ENCODE peak calls at places on chromosomes 4 and X, in eight cellular contexts. R, I, G, N, U, P, C and F are unnamed samples. For H3K4me1, the result is how much of the 10 kb centered on the place peaks cover.

GRCh38 chr4:151029537-151029936 is 14.5 kb upstream of the LRBA start:
- DNase-seq in R (no peak), I (no peak), G (no peak), N (no peak), U (no peak), P (no peak), C (no peak), F (no peak)

GRCh38 chr4:145014365-145014764 is 83.6 kb downstream of the ANAPC10 start:
- DNase-seq in R (no peak), I (no peak), G (no peak), N (no peak), U (no peak), P (no peak), C (no peak), F (no peak)

GRCh38 chr4:19152264-19152663 is 1099.4 kb upstream of the SLIT2 start:
- DNase-seq in R (peak), I (no peak), G (no peak), N (no peak), U (no peak), P (no peak), C (no peak), F (no peak)

GRCh38 chr4:5895287-5895686 is 2.4 kb upstream of the CRMP1 start:
- DNase-seq in R (no peak), I (no peak), G (no peak), N (no peak), U (peak), P (no peak), C (no peak), F (no peak)

GRCh38 chrX:134603806-134604700 is 54.2 kb downstream of the PLAC1 start:
- DNase-seq in R (no peak), I (no peak), G (no peak), N (peak), U (peak), P (peak), C (no peak), F (no peak)

GRCh38 chr4:72275381-72275780 is 243.6 kb downstream of the NPFFR2 start:
- DNase-seq in R (no peak), I (no peak), G (no peak), N (no peak), U (no peak), P (no peak), C (no peak), F (no peak)

GRCh38 chr4:141636771-141637460 is 533 bp downstream of the IL15 start:
- DNase-seq in R (peak), I (peak), G (peak), N (peak), U (peak), P (peak), C (no peak), F (peak)

GRCh38 chr4:89161841-89162240 is 50.5 kb downstream of the TIGD2 start:
- DNase-seq in R (no peak), I (no peak), G (no peak), N (no peak), U (peak), P (no peak), C (no peak), F (no peak)

GRCh38 chr4:188387134-188387791 is 248.0 kb downstream of the TRIML1 start:
- DNase-seq in R (peak), I (no peak), G (peak), N (no peak), U (peak), P (no peak), C (no peak), F (no peak)

GRCh38 chr4:79107014-79107413 is 167.8 kb upstream of the PAQR3 start:
- DNase-seq in R (no peak), I (no peak), G (no peak), N (no peak), U (no peak), P (no peak), C (no peak), F (no peak)

GRCh38 chr4:36317731-36318130 is 36.3 kb downstream of the DTHD1 start:
- DNase-seq in R (no peak), I (no peak), G (no peak), N (no peak), U (no peak), P (no peak), C (no peak), F (no peak)

GRCh38 chr4:138558886-138559285 is 316.7 kb upstream of the SLC7A11 start:
- DNase-seq in R (no peak), I (no peak), G (no peak), N (no peak), U (no peak), P (no peak), C (no peak), F (no peak)

GRCh38 chrX:129618997-129619396 is 35.8 kb downstream of the APLN start:
- DNase-seq in R (no peak), I (no peak), G (no peak), N (no peak), U (no peak), P (no peak), C (no peak), F (no peak)

GRCh38 chr4:169307581-169307980 is 36.8 kb upstream of the SH3RF1 start:
- DNase-seq in R (no peak), I (no peak), G (no peak), N (no peak), U (no peak), P (no peak), C (no peak), F (no peak)

GRCh38 chrX:53086464-53086863 is 4.3 kb downstream of the TSPYL2 start:
- DNase-seq in R (no peak), I (peak), G (no peak), N (no peak), U (no peak), P (peak), C (no peak), F (peak)

GRCh38 chrX:1686642-1687041 is 71.8 kb downstream of the ASMT start:
- DNase-seq in R (no peak), I (no peak), G (no peak), N (no peak), U (no peak), P (no peak), C (no peak), F (no peak)

GRCh38 chr4:2172161-2172560 is 69.8 kb downstream of the HAUS3 start:
- DNase-seq in R (no peak), I (no peak), G (no peak), N (no peak), U (no peak), P (no peak), C (no peak), F (no peak)

GRCh38 chrX:43964936-43965335 is 8.3 kb downstream of the NDP start:
- DNase-seq in R (no peak), I (no peak), G (no peak), N (no peak), U (no peak), P (no peak), C (no peak), F (no peak)

GRCh38 chr4:41728571-41728908 is 20.0 kb downstream of the PHOX2B start:
- DNase-seq in R (no peak), I (no peak), G (no peak), N (no peak), U (peak), P (no peak), C (no peak), F (no peak)

GRCh38 chr4:41458689-41459088 is 79.3 kb upstream of the LIMCH1 start:
- DNase-seq in R (no peak), I (no peak), G (no peak), N (no peak), U (no peak), P (no peak), C (no peak), F (no peak)

GRCh38 chr4:122728781-122729330 is 3.6 kb upstream of the BBS12 start:
- DNase-seq in R (no peak), I (no peak), G (no peak), N (no peak), U (no peak), P (no peak), C (no peak), F (no peak)

GRCh38 chr4:88937081-88937480 is 119.9 kb downstream of the FAM13A start:
- DNase-seq in R (no peak), I (no peak), G (no peak), N (no peak), U (peak), P (no peak), C (no peak), F (no peak)

GRCh38 chr4:187615972-187616371 is 379.6 kb upstream of the ZFP42 start:
- DNase-seq in R (no peak), I (no peak), G (no peak), N (no peak), U (no peak), P (no peak), C (no peak), F (no peak)

GRCh38 chrX:15781964-15782711 is 8.1 kb upstream of the ZRSR2 start:
- DNase-seq in R (peak), I (no peak), G (no peak), N (no peak), U (no peak), P (no peak), C (no peak), F (no peak)

GRCh38 chr4:164706675-164707074 is 47.3 kb upstream of the SMIM31 start:
- DNase-seq in R (no peak), I (no peak), G (peak), N (no peak), U (no peak), P (no peak), C (no peak), F (no peak)

GRCh38 chr4:26088433-26088928 is 174.5 kb downstream of the SMIM20 start:
- DNase-seq in R (no peak), I (no peak), G (no peak), N (no peak), U (peak), P (no peak), C (no peak), F (no peak)

GRCh38 chr4:118849867-118850812 is 14.2 kb upstream of the SEC24D start:
- DNase-seq in R (peak), I (no peak), G (no peak), N (no peak), U (peak), P (no peak), C (no peak), F (no peak)

GRCh38 chr4:82791179-82791578 is 7.4 kb downstream of the SCD5 start:
- DNase-seq in R (no peak), I (no peak), G (no peak), N (no peak), U (no peak), P (no peak), C (no peak), F (no peak)

GRCh38 chrX:155313766-155314165 is 20.6 kb downstream of the CLIC2 start:
- DNase-seq in R (no peak), I (no peak), G (no peak), N (no peak), U (no peak), P (no peak), C (no peak), F (no peak)

GRCh38 chr4:153528705-153529493 is 62.7 kb downstream of the TMEM131L start:
- DNase-seq in R (peak), I (no peak), G (no peak), N (no peak), U (no peak), P (no peak), C (no peak), F (no peak)

GRCh38 chr4:153529646-153530045 is 63.5 kb downstream of the TMEM131L start:
- DNase-seq in R (no peak), I (no peak), G (no peak), N (no peak), U (peak), P (no peak), C (no peak), F (no peak)

GRCh38 chr4:153530284-153530995 is 64.3 kb downstream of the TMEM131L start:
- DNase-seq in R (no peak), I (no peak), G (no peak), N (no peak), U (no peak), P (no peak), C (no peak), F (no peak)

GRCh38 chr4:153530996-153531375 is 64.8 kb downstream of the TMEM131L start:
- DNase-seq in R (no peak), I (no peak), G (no peak), N (no peak), U (no peak), P (no peak), C (no peak), F (no peak)

GRCh38 chr4:153527690-153528089 is 61.5 kb downstream of the TMEM131L start:
- DNase-seq in R (no peak), I (no peak), G (no peak), N (no peak), U (no peak), P (no peak), C (no peak), F (no peak)
- H3K4me3 ChIP-seq in R (no peak), I (no peak), G (no peak), N (no peak), U (no peak), P (no peak), C (no peak), F (no peak)

DNA sequence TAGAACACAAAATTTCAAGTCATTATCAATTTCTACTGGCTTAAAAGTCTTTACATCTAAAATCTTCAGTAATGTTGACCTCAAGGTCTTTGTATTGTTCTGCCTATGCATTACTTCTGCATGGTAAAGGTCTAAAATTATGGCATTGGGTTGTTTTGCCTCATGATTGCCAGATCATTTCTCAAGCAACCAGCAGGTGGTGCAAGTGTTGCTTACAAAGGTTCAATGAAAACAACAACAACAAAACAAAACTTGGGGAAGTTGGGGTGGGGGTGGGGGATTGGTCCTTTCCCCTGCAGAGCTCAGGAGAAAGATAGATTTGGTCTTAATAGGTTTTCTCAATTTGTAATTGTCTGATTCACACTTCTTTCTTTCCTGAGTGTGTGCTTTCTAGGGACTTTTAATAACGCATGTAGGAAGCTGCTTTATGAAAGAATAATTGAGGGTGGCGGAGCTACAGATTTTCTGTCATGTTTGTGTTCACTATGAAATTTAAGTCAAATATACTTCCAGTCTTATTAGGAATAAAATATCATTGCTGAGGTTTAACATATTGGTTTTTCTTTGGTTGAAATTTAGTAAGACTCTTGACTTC is 145.1 kb downstream of the COL4A5 start:
- DNase-seq in R (peak), I (no peak), G (peak), N (peak), U (no peak), P (no peak), C (no peak), F (no peak)
- TF ChIP-seq CTCF in R (peak), I (no peak), G (no peak), N (peak), U (peak), P (no peak), C (no peak), F (no peak)

GRCh38 chrX:38807873-38808272 is 6.6 kb downstream of the MID1IP1 start:
- DNase-seq in R (no peak), I (no peak), G (no peak), N (no peak), U (no peak), P (no peak), C (no peak), F (no peak)
- H3K4me1 ChIP-seq in R (under half), I (under half), G (under half), N (under half), U (under half), P (under half), C (under half), F (under half)

DNA sequence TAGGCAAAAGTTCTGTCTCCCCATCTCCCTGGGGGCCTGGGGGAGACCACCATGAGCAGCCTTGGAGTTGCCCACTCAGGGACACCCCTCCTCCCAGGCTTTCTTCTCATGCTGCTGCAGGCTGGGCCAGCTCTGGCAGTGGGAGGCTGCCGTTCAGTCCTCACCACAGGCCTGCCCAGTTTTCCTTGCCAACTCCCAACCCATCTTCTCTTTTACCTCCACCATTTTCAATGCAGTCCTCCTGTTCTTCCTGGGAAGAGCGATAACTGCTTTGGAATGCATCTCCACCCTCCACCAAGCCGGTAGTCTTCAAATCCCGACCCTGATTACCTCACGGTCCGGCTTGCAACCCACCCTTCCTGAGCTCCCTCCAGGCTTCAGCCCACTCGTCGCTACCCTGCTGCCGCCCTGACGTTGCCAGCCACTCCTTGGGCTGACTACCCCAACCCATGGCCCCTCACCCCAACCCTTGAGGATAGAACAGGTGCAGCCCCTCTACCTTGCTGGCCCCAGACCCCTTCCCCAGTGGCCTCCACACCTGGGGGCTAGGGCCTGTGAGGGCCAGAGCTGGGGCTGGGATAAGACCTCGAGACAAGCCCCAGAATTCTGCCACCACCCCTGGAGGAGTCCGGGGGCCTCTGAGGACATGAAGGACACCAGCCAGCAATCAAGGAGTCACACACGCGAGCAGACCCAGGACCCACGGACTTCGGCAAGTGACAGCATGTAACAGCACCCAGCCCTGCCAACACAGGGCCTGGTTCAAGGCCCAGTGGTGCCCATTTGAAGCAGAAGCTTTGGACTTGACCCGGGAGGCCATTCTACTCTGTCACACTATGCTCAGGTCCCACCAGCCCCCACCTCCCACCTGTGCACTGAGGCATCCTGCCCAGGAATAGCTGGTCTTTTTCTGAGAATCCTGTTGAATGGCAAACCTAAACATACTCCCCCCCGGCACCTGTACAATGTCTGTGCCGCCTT is 9.2 kb downstream of the WDR1 start:
- DNase-seq in R (no peak), I (no peak), G (no peak), N (no peak), U (peak), P (peak), C (no peak), F (no peak)
- H3K4me3 ChIP-seq in R (no peak), I (no peak), G (no peak), N (no peak), U (no peak), P (no peak), C (no peak), F (no peak)

DNA sequence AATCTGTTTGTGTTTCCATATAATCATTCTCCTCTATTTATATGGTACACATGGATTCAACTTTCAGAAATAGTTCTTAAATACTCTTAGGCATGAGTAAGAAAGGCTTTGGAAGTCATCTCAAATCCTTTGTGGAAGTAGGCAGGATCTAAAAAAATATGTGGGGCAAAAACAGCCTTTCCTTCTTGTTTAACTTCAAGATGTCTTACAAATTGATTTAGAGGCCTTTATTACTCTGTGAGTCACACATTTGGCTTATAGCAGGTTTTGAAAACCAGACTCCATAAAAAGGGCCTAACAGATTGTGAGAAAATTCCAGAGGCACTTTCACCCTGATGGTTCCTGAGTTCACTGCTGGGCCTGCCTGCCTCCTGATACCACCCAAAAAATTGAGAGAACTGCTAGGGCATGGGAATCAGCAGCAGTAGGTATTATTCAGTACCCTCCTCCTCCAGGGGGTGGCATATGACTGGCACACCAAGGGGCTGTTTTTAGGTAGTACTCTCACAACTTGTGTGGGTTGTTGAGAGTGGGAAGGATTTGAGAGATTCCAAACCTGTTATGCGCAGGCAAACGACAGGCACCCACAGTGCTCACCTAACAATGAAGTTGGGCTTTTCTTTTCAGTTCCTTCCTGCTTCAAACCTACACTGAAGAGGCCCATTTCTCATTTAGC is 162.7 kb upstream of the MBNL3 start:
- DNase-seq in R (no peak), I (no peak), G (no peak), N (no peak), U (peak), P (no peak), C (no peak), F (no peak)
- TF ChIP-seq CTCF in R (peak), I (no peak), G (no peak), N (no peak), U (no peak), P (no peak), C (no peak), F (no peak)

GRCh38 chr4:113641025-113641431 is 120.5 kb downstream of the CAMK2D start:
- DNase-seq in R (peak), I (no peak), G (no peak), N (no peak), U (no peak), P (no peak), C (no peak), F (no peak)
- H3K4me1 ChIP-seq in R (under half), I (under half), G (half or more), N (half or more), U (under half), P (under half), C (under half), F (half or more)

DNA sequence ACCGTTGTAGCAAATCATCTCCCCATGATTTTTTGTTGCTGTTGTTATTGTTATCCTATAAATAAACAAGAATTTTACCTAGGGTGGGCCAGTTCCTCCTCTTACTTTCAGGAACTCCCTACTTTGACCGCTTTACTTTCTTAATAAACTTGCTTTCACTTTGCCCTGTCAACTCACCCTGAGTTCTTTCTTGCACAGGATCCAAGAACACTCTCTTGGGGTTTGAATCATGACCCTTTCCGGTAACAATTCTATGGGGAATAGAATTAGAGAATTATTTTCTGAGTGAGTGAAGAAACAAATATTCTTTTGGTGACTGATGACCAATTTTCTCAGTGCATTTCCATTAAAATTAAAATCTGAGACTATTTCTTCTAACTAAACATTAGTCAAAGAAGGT is 584.0 kb upstream of the TENM3 start:
- DNase-seq in R (no peak), I (no peak), G (no peak), N (no peak), U (no peak), P (no peak), C (no peak), F (no peak)
- H3K4me3 ChIP-seq in R (no peak), I (no peak), G (no peak), N (no peak), U (no peak), P (no peak), C (no peak), F (no peak)

DNA sequence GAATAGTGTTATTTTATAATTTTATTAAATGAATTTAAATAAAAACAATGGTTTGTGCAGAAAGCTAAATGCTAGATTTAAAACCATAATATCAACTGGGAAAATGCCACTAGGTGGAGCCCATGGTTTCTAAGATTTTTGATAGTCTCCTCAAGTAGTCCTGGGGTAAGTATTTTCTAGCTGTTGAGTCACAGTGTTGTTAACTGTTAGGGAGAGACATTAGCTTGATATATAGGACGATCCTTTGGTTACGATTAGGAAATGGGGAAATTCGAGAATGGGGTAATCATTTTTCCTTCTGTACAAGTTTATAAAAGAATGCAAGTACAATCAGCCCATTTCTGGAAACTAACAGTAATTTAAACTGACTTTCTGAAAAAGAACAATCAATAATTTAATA is 378.4 kb downstream of the ANKRD50 start:
- DNase-seq in R (peak), I (peak), G (peak), N (peak), U (peak), P (no peak), C (no peak), F (no peak)
- TF ChIP-seq CTCF in R (peak), I (peak), G (peak), N (peak), U (peak), P (peak), C (peak), F (peak)

GRCh38 chr4:8393593-8394038 is 46.9 kb downstream of the ACOX3 start:
- DNase-seq in R (no peak), I (peak), G (no peak), N (peak), U (peak), P (peak), C (no peak), F (no peak)
- H3K4me1 ChIP-seq in R (under half), I (under half), G (under half), N (under half), U (under half), P (under half), C (under half), F (under half)